ENCODE peak calls at places on chromosomes 6 and 20, in seven cellular contexts. W, U, A, M, D, Q and O are unnamed samples.

GRCh38 chr6:34865107-34865506 is 22.7 kb downstream of the TAF11 start:
- DNase-seq in W (no peak), U (no peak), A (no peak), M (no peak), D (no peak), Q (no peak), O (no peak)

GRCh38 chr20:25336561-25337422 is 53.8 kb downstream of the ABHD12 start:
- DNase-seq in W (peak), U (no peak), A (no peak), M (no peak), D (no peak), Q (peak), O (no peak)

GRCh38 chr20:24913076-24913628 is 35.9 kb upstream of the CST7 start:
- DNase-seq in W (no peak), U (no peak), A (no peak), M (peak), D (no peak), Q (no peak), O (no peak)

GRCh38 chr6:16239090-16239797 is 857 bp downstream of the GMPR start:
- DNase-seq in W (peak), U (no peak), A (peak), M (no peak), D (no peak), Q (peak), O (no peak)

GRCh38 chr20:4170621-4171537 is 155.5 kb upstream of the RNF24 start:
- DNase-seq in W (no peak), U (no peak), A (no peak), M (no peak), D (no peak), Q (no peak), O (no peak)

GRCh38 chr6:109454483-109455160 is 950 bp downstream of the MICAL1 start:
- DNase-seq in W (peak), U (no peak), A (peak), M (no peak), D (peak), Q (peak), O (no peak)

GRCh38 chr6:159729598-159729997 is 2.3 kb downstream of the WTAP start:
- DNase-seq in W (no peak), U (no peak), A (no peak), M (no peak), D (no peak), Q (peak), O (no peak)

GRCh38 chr6:4220619-4221018 is 85.2 kb upstream of the ECI2 start:
- DNase-seq in W (no peak), U (no peak), A (no peak), M (no peak), D (no peak), Q (no peak), O (no peak)

GRCh38 chr6:26045939-26046368 is 41.3 kb upstream of the HFE start:
- DNase-seq in W (peak), U (no peak), A (peak), M (no peak), D (no peak), Q (no peak), O (no peak)

GRCh38 chr20:37531856-37532255 is 4.2 kb upstream of the BLCAP start:
- DNase-seq in W (no peak), U (no peak), A (no peak), M (peak), D (no peak), Q (no peak), O (no peak)

GRCh38 chr6:139262519-139263300 is 29.1 kb downstream of the TXLNB start:
- DNase-seq in W (no peak), U (no peak), A (peak), M (no peak), D (no peak), Q (peak), O (no peak)

GRCh38 chr6:162845972-162846371 is 118.2 kb downstream of the PACRG start:
- DNase-seq in W (no peak), U (no peak), A (no peak), M (no peak), D (no peak), Q (no peak), O (no peak)

GRCh38 chr6:85360794-85361642 is 88.9 kb upstream of the NT5E start:
- DNase-seq in W (peak), U (no peak), A (no peak), M (no peak), D (no peak), Q (peak), O (no peak)

GRCh38 chr6:28982476-28983266 is 22.4 kb downstream of the ZNF311 start:
- DNase-seq in W (peak), U (no peak), A (peak), M (no peak), D (no peak), Q (peak), O (no peak)
- TF ChIP-seq CTCF in W (peak), U (peak), A (peak), M (peak), D (no peak), Q (no peak), O (no peak)

GRCh38 chr6:152993431-152993830 is 9.1 kb downstream of the MTRF1L start:
- DNase-seq in W (no peak), U (no peak), A (no peak), M (no peak), D (no peak), Q (no peak), O (no peak)
- TF ChIP-seq CTCF in W (peak), U (no peak), A (peak), M (peak), D (no peak), Q (peak), O (no peak)

DNA sequence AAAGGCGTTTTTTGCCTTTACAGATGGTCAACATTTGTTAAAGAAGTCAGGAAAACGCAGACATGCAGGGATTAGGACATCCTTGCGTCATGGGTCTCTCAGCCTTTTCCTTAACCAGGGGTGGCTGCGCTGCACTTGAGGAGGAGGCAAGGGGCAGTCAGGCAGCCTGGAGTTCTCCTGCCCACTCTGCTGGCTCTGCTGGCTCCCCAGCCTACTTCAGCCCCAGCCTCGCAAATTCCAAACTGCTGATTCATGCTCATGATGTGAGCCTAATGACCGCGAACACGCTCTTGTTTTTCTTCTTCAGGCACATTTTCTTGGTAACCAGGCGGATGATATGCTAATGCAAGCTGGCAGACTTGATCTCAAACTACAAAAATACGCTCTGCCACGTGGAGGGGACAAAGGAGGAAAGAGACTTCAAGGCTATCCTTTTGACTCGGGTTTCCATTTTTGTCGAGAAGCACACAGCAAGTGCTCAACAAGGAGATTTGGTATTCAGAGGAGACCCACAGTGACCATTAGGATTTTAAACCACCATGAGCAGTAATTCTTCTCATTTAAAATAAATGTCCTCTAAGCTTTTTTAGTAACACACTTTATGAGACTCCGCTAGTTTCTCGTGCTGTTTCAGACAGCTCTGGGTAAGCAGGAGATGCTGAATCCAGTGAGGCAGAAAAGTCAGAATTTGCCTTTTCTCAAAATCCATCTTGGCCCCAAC is 290.2 kb upstream of the STXBP5 start:
- DNase-seq in W (peak), U (peak), A (no peak), M (peak), D (no peak), Q (peak), O (peak)
- TF ChIP-seq CTCF in W (no peak), U (no peak), A (no peak), M (no peak), D (no peak), Q (no peak), O (no peak)

GRCh38 chr6:54262499-54262898 is 45.7 kb upstream of the TINAG start:
- DNase-seq in W (no peak), U (no peak), A (no peak), M (no peak), D (no peak), Q (no peak), O (no peak)

GRCh38 chr6:54264581-54265272 is 43.5 kb upstream of the TINAG start:
- DNase-seq in W (peak), U (no peak), A (no peak), M (no peak), D (no peak), Q (no peak), O (no peak)

GRCh38 chr6:54267798-54268197 is 40.4 kb upstream of the TINAG start:
- DNase-seq in W (peak), U (no peak), A (peak), M (no peak), D (no peak), Q (peak), O (no peak)

GRCh38 chr6:54262956-54263355 is 45.3 kb upstream of the TINAG start:
- DNase-seq in W (no peak), U (no peak), A (no peak), M (no peak), D (no peak), Q (no peak), O (no peak)

GRCh38 chr6:54266400-54266923 is 41.8 kb upstream of the TINAG start:
- DNase-seq in W (peak), U (no peak), A (no peak), M (no peak), D (no peak), Q (no peak), O (no peak)
- TF ChIP-seq CTCF in W (peak), U (no peak), A (no peak), M (no peak), D (no peak), Q (no peak), O (no peak)

DNA sequence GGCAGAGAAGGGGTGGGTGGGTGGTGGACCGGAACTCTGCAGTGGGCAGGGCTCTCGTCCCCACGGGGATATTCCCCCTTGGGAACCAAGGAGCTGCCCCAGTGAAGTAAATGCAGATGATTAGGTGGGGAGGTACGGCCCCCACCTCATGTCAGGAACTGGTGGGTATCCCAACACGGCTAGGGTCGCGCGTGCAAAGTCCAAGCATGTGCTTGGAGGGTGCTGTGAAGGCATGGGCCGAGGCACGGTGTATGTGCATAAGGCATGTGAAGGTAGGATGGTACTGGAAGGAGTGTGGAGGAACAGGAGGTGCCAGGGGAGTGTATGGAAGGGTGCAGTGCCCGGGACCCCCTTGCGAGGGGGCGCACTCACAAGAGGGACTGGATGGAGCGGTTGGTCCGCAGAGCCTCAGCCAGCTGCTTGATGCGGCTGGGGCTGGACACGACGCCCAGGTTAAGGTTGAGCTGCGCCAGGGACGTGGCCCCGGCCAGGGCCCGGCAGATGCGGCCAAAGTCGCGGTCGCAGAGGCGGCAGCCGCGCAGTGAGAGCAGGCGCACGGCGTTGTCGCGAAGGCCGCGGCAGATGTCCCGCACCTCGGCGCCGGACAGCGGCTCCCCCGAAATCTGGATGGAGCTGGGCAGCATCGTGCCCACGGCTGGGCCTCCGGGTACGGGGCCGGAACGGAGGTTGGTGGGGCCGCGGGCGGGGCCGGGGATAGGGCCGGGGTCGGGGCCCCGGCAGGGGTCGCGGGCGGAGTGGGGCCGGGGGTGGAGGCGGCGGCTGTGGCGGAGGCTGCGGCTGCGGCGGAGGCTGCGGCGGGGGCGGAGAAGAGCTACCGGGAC is 783 bp downstream of the LRRC73 start:
- DNase-seq in W (no peak), U (no peak), A (no peak), M (no peak), D (no peak), Q (no peak), O (no peak)
- TF ChIP-seq CTCF in W (no peak), U (no peak), A (no peak), M (no peak), D (no peak), Q (no peak), O (no peak)

GRCh38 chr20:15711177-15711576 is 862.1 kb downstream of the KIF16B start:
- DNase-seq in W (no peak), U (no peak), A (no peak), M (no peak), D (no peak), Q (no peak), O (no peak)

GRCh38 chr20:15706719-15707118 is 866.5 kb downstream of the KIF16B start:
- DNase-seq in W (no peak), U (no peak), A (no peak), M (no peak), D (no peak), Q (no peak), O (no peak)

GRCh38 chr20:15705975-15706374 is 867.3 kb downstream of the KIF16B start:
- DNase-seq in W (no peak), U (no peak), A (no peak), M (no peak), D (no peak), Q (no peak), O (no peak)

GRCh38 chr20:15703171-15703911 is 869.9 kb downstream of the KIF16B start:
- DNase-seq in W (no peak), U (no peak), A (no peak), M (no peak), D (no peak), Q (peak), O (no peak)

DNA sequence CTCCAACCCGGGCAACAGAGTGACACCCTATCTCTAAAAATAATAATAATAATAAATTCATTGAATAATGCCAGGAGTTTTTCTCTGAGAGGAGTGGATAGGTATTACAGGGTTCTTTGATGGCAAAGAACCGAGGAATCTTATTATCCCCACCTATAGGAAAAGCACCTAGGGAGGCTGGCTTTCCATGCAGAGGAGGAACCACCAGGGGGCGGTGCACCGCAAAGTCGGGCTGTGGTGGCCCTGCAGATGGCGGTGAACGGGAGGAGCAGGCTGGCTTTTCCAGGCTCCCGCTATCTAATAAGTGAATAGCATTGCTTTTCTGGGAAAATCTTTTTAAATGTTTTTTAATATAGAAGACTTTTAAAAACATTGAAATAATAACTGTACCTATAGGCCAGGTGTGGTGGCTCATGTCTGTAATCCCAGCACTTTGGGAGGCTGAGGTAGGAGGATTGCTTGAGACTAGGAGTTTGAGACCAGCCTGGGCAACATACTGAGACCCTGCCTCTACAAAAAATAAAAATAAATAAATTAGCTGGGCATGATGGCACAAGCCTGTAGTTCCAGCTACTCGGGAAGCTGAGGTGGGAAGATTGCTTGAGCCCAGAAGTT is 864.2 kb downstream of the KIF16B start:
- DNase-seq in W (peak), U (no peak), A (peak), M (no peak), D (peak), Q (peak), O (no peak)
- TF ChIP-seq CTCF in W (peak), U (peak), A (peak), M (peak), D (no peak), Q (peak), O (peak)

DNA sequence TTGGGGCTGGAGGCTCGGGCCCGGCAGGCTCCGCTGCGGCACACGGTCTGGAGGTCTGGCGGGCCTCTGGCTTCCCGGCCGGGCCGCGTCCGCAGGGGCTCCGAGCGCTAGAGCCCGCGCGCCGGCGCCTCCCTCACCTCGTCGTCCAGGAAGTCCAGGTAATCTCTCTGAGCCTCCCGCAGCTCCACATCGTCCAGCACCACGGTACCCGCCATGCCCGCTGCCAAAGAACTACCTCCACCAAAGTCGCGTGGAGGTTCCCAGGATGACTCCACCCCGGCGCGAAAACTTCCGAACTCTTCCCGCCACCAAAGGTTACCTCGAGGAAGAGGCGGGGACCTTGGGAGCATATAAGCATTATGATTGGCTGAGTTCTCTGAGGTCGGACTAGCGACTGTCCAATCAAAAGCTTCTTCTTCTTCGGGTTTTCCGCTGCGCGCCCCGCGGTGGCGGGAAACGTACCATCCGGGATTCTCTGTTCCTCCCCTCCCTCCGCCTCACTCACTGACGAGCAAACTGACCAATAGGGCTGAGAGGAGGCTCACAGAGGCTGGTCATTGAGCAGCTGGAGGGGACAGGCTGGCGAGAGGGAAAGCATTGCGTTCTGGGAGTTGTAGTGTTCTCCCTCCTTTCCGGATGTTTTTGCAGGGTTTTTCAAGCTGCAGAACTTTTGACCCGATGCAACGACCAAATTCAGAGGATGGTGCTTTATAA is at the start of gene MCM3:
- DNase-seq in W (peak), U (peak), A (peak), M (peak), D (peak), Q (peak), O (peak)
- TF ChIP-seq CTCF in W (no peak), U (no peak), A (no peak), M (no peak), D (no peak), Q (peak), O (no peak)

GRCh38 chr6:41813956-41814355 is 26.5 kb downstream of the TOMM6 start:
- DNase-seq in W (no peak), U (no peak), A (no peak), M (no peak), D (no peak), Q (no peak), O (no peak)

GRCh38 chr6:41813469-41813868 is 26.0 kb downstream of the TOMM6 start:
- DNase-seq in W (no peak), U (no peak), A (no peak), M (no peak), D (no peak), Q (no peak), O (no peak)

GRCh38 chr6:41805830-41806774 is 18.6 kb downstream of the TOMM6 start:
- DNase-seq in W (no peak), U (no peak), A (no peak), M (no peak), D (no peak), Q (no peak), O (no peak)

GRCh38 chr6:41815587-41815986 is 28.1 kb downstream of the TOMM6 start:
- DNase-seq in W (no peak), U (no peak), A (no peak), M (no peak), D (no peak), Q (no peak), O (no peak)

GRCh38 chr6:41811095-41811494 is 23.6 kb downstream of the TOMM6 start:
- DNase-seq in W (no peak), U (no peak), A (peak), M (no peak), D (no peak), Q (no peak), O (no peak)
- TF ChIP-seq CTCF in W (no peak), U (no peak), A (no peak), M (no peak), D (no peak), Q (no peak), O (no peak)

DNA sequence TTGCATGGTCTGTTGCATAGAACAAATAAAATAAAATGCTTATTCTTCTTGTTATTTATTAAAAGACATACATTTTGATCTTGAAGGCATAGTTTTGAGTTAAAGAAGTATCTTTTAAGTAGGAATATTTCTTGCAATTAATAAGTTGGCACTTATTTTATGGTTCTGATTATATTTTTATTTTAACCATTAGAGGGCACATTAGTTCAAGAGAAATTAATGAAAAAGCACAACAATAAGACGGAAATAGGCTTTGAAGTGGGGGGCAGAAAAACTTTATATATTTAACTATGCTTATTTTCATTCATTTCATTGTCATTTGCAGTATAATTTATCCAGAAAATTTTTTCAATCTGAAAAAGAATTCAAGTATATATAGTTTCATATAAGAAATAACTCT is 44.2 kb upstream of the MAP3K7 start:
- DNase-seq in W (no peak), U (no peak), A (no peak), M (no peak), D (no peak), Q (no peak), O (no peak)
- TF ChIP-seq CTCF in W (no peak), U (no peak), A (no peak), M (no peak), D (no peak), Q (no peak), O (no peak)